ENCODE peak calls at places on chromosomes 7 and 10, in ten cellular contexts. O is A549; V is AG09309; F is psoas muscle; D is fibroblast of gingiva; T is right lobe of liver; H is activated CD8-positive, alpha-beta T cell treated with anti-CD3 and anti-CD28 coated beads for 36 hours; I is T-cell; M is T-helper 17 cell; X is glomerular endothelial cell. C is an unnamed sample.
A peak's percentile ranks its signal among the peaks of the same experiment; 100 is the strongest.

GRCh38 chr7:2873686-2874551 is 29.8 kb upstream of the GNA12 start:
- DNase-seq in O (peak; percentile 79), V (peak; percentile 63), F (no peak), D (peak; percentile 72), T (no peak), H (peak; percentile 21), I (no peak), M (no peak), X (peak; percentile 81), C (peak; percentile 33)

GRCh38 chr7:1447551-1448244 is 11.6 kb downstream of the MICALL2 start:
- DNase-seq in O (no peak), V (no peak), F (no peak), D (peak; percentile 46), T (no peak), H (no peak), I (no peak), M (no peak), X (no peak), C (no peak)

GRCh38 chr7:88226886-88227516 is 7.2 kb upstream of the SRI start:
- DNase-seq in O (peak; percentile 76), V (no peak), F (no peak), D (peak; percentile 72), T (peak; percentile 89), H (no peak), I (no peak), M (no peak), X (no peak), C (no peak)

GRCh38 chr10:27100800-27101347 is 580 bp upstream of the ANKRD26 start:
- DNase-seq in O (no peak), V (no peak), F (no peak), D (no peak), T (no peak), H (peak; percentile 57), I (peak; percentile 36), M (no peak), X (peak; percentile 16), C (peak; percentile 55)

GRCh38 chr7:41538810-41539724 is 163.8 kb downstream of the INHBA start:
- DNase-seq in O (no peak), V (peak; percentile 14), F (no peak), D (peak; percentile 56), T (no peak), H (no peak), I (no peak), M (no peak), X (no peak), C (no peak)

GRCh38 chr7:24827589-24827988 is 70.3 kb upstream of the GSDME start:
- DNase-seq in O (no peak), V (no peak), F (no peak), D (peak; percentile 13), T (no peak), H (no peak), I (no peak), M (no peak), X (no peak), C (no peak)

GRCh38 chr10:3636356-3637181 is 148.4 kb downstream of the KLF6 start:
- DNase-seq in O (no peak), V (no peak), F (no peak), D (no peak), T (no peak), H (no peak), I (no peak), M (no peak), X (no peak), C (no peak)

GRCh38 chr7:33722383-33723096 is 182.8 kb upstream of the BMPER start:
- DNase-seq in O (peak; percentile 73), V (no peak), F (peak; percentile 43), D (peak; percentile 84), T (no peak), H (no peak), I (no peak), M (no peak), X (no peak), C (no peak)

GRCh38 chr7:81333536-81333935 is 414.7 kb upstream of the SEMA3C start:
- DNase-seq in O (no peak), V (no peak), F (no peak), D (no peak), T (no peak), H (no peak), I (no peak), M (no peak), X (no peak), C (no peak)

GRCh38 chr10:96272256-96272985 is 1.1 kb upstream of the BLNK start:
- DNase-seq in O (no peak), V (no peak), F (no peak), D (no peak), T (no peak), H (no peak), I (no peak), M (no peak), X (no peak), C (no peak)

GRCh38 chr7:284762-285722 is 4.9 kb upstream of the FOXL3 start:
- DNase-seq in O (no peak), V (no peak), F (no peak), D (no peak), T (peak; percentile 23), H (no peak), I (no peak), M (no peak), X (no peak), C (no peak)

GRCh38 chr7:134890246-134891240 is 95.8 kb upstream of the AGBL3 start:
- DNase-seq in O (no peak), V (no peak), F (no peak), D (peak; percentile 51), T (peak; percentile 60), H (no peak), I (no peak), M (no peak), X (no peak), C (no peak)

GRCh38 chr7:146961617-146962016 is 845.0 kb downstream of the CNTNAP2 start:
- DNase-seq in O (no peak), V (peak; percentile 52), F (no peak), D (peak; percentile 43), T (no peak), H (no peak), I (no peak), M (no peak), X (no peak), C (no peak)